ENCODE peak calls at places on chromosomes 7 and 10, in four cellular contexts. F, Z, I and G are unnamed samples.

GRCh38 chr10:113099431-113100298 is 149.6 kb downstream of the TCF7L2 start:
- DNase-seq in Z (no peak), F (no peak), I (no peak), G (no peak)

GRCh38 chr7:80900583-80901576 is 18.0 kb downstream of the SEMA3C start:
- DNase-seq in I (no peak), Z (no peak), F (no peak), G (no peak)

GRCh38 chr10:127485153-127485857 is 63.8 kb upstream of the NPS start:
- DNase-seq in F (no peak), Z (no peak), I (no peak), G (no peak)

GRCh38 chr10:104099274-104099673 is 13.6 kb upstream of the COL17A1 start:
- DNase-seq in Z (no peak), F (no peak), I (no peak), G (no peak)

GRCh38 chr7:30348083-30348560 is 63.7 kb downstream of the ZNRF2 start:
- DNase-seq in Z (peak; percentile 60), F (peak; percentile 75), I (peak; percentile 30), G (peak; percentile 64)

GRCh38 chr7:152968003-152968402 is 208.5 kb downstream of the ACTR3B start:
- DNase-seq in F (no peak), I (no peak), Z (no peak), G (no peak)

GRCh38 chr10:54800677-54801480 is at the start of gene PCDH15:
- DNase-seq in Z (no peak), F (no peak), I (peak; percentile 14), G (peak; percentile 22)

GRCh38 chr7:116969371-116969902 is 16.1 kb downstream of the ST7 start:
- DNase-seq in Z (no peak), F (no peak), I (no peak), G (no peak)

GRCh38 chr7:148473694-148474222 is 116.8 kb upstream of the C7orf33 start:
- DNase-seq in F (no peak), I (no peak), Z (no peak), G (no peak)

GRCh38 chr10:71086439-71087080 is 125.8 kb upstream of the UNC5B start:
- DNase-seq in I (no peak), F (no peak), Z (peak; percentile 6), G (no peak)

GRCh38 chr10:92677708-92678107 is 12.0 kb upstream of the HHEX start:
- DNase-seq in Z (no peak), I (no peak), F (no peak), G (no peak)

GRCh38 chr10:73493781-73494180 is 2.0 kb downstream of the PPP3CB start:
- DNase-seq in Z (no peak), F (no peak), I (no peak), G (no peak)

GRCh38 chr7:151409555-151410404 is at the start of gene WDR86:
- DNase-seq in Z (no peak), F (no peak), I (no peak), G (no peak)

GRCh38 chr10:133079836-133080682 is 7.7 kb upstream of the ADGRA1 start:
- DNase-seq in I (no peak), F (no peak), Z (peak; percentile 12), G (no peak)

GRCh38 chr7:114864278-114864677 is 57.6 kb upstream of the MDFIC start:
- DNase-seq in F (no peak), Z (no peak), I (no peak), G (no peak)

GRCh38 chr7:114860196-114860595 is 61.7 kb upstream of the MDFIC start:
- DNase-seq in I (no peak), Z (no peak), F (no peak), G (no peak)

GRCh38 chr7:114862406-114862805 is 59.5 kb upstream of the MDFIC start:
- DNase-seq in Z (no peak), F (no peak), I (no peak), G (no peak)

DNA sequence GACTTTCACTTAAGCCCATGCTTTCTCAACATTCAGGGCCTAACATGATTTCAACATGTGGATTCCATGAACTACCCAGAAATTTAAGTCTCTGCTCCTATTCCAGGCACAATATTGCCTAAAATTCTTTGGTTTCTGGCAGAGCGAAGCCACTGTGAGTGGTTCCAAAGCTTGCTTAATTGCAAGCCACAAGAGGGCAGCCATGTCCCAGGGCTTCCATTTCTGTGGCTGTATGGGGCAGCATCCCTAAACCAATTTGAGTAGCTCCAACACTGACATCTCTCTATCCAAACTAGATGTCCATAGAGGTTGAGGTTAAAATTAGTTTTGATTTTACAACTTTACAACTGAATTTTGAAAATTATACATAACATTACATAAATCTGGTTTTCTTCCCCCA is 56.3 kb upstream of the MDFIC start:
- DNase-seq in I (peak; percentile 8), Z (no peak), F (peak; percentile 46), G (peak; percentile 41)
- TF ChIP-seq SIN3A in I (no peak), Z (no peak), F (no peak), G (no peak)

GRCh38 chr7:96093435-96093834 is 228.5 kb downstream of the SLC25A13 start:
- DNase-seq in Z (no peak), F (no peak), I (no peak), G (no peak)

DNA sequence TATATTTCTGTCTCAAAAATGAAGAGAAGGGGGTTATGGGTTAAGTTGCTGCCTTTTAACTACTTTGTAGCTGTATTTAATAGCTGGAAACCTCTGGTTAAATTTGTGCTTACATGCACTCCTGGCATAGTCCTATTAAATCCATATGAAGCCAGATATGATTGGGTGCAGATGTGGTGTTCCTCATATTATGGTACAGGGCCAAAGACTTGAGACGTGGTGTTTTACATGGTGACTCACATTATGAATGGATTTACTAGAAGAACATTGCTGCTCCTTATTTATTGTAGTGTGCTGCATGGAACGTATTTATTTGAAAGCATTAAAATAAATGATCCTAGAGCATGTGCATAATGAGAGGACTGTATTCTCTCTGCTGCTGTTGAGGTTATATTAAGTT is 224.1 kb downstream of the SLC25A13 start:
- DNase-seq in I (no peak), Z (no peak), F (no peak), G (no peak)
- TF ChIP-seq TCF7L2 in I (no peak), Z (no peak), F (no peak), G (no peak)

GRCh38 chr7:155811895-155812761 is at the start of gene SHH:
- DNase-seq in Z (no peak), F (no peak), I (no peak), G (no peak)
- TF ChIP-seq REST in Z (no peak), F (no peak), I (no peak), G (no peak)

GRCh38 chr10:131186547-131187253 is 124.8 kb downstream of the TCERG1L start:
- DNase-seq in I (no peak), F (no peak), Z (no peak), G (no peak)
- TF ChIP-seq SIN3A in I (no peak), F (no peak), Z (no peak), G (no peak)

GRCh38 chr10:43050011-43050410 is 26.9 kb upstream of the RET start:
- DNase-seq in I (no peak), F (no peak), Z (no peak), G (no peak)

GRCh38 chr10:43046288-43046991 is 30.4 kb upstream of the RET start:
- DNase-seq in I (no peak), F (no peak), Z (no peak), G (no peak)

GRCh38 chr10:43048301-43049051 is 28.4 kb upstream of the RET start:
- DNase-seq in Z (no peak), I (no peak), F (no peak), G (no peak)

GRCh38 chr10:43047288-43047970 is 29.4 kb upstream of the RET start:
- DNase-seq in Z (no peak), I (no peak), F (no peak), G (no peak)

GRCh38 chr10:43049081-43049551 is 27.8 kb upstream of the RET start:
- DNase-seq in I (no peak), Z (no peak), F (no peak), G (no peak)
- TF ChIP-seq TCF7L2 in I (no peak), Z (no peak), F (no peak), G (no peak)

GRCh38 chr7:106659963-106660861 is 746 bp downstream of the CCDC71L start:
- DNase-seq in I (no peak), F (peak; percentile 75), Z (peak; percentile 90), G (peak; percentile 55)

GRCh38 chr7:106664343-106664742 is 3.4 kb upstream of the CCDC71L start:
- DNase-seq in F (no peak), Z (no peak), I (no peak), G (no peak)

GRCh38 chr7:106659369-106659962 is 1.5 kb downstream of the CCDC71L start:
- DNase-seq in Z (no peak), F (no peak), I (no peak), G (no peak)

GRCh38 chr7:106658504-106659368 is 2.2 kb downstream of the CCDC71L start:
- DNase-seq in F (no peak), Z (no peak), I (no peak), G (no peak)

GRCh38 chr7:106660862-106661720 is at the start of gene CCDC71L:
- DNase-seq in I (no peak), F (peak; percentile 75), Z (peak; percentile 99), G (peak; percentile 56)
- TF ChIP-seq REST in I (no peak), F (no peak), Z (peak; percentile 86), G (no peak)

DNA sequence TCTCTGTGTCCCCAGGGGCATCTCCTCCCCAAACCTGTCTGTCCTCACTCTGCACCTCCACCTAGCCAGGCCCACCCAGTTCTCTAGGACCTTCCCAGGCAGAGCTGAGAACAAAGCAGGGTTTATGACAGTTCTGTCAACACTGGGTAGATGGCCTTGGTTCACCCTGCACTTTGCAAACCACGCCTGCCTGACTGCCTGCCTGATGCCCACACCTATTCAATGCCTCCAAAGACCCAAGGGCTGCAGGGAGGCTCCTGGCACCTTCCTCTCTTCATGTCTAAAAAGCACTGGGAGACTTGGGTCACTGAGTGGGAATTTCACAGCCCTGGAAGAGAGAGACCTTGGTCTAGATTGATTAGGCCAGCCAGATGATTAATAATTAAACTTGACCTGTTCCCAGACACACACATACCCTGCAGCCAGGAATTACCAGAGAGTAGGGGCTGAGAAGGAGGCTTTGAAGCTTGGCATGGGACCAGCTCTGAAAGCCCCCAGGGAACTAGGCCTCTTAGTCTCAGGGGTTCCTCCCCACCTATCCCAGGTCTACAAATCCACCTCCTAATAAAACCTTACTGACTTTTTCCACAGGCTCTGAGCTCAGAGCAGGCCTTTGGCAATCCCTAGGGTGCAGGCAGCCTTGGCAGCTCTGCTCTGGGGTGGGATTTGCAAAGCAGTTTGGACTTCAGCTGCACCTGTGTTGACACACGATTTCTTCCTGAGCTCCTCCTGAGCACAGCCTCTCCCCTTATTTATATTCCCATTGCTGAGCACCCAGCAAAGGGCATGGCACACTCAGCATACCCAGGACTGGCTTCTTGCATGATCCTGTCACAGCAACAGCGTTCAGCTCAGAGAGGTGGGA is 25.7 kb upstream of the PDCD4 start:
- DNase-seq in Z (no peak), I (peak; percentile 91), F (no peak), G (no peak)
- TF ChIP-seq SIN3A in Z (no peak), I (no peak), F (no peak), G (no peak)

DNA sequence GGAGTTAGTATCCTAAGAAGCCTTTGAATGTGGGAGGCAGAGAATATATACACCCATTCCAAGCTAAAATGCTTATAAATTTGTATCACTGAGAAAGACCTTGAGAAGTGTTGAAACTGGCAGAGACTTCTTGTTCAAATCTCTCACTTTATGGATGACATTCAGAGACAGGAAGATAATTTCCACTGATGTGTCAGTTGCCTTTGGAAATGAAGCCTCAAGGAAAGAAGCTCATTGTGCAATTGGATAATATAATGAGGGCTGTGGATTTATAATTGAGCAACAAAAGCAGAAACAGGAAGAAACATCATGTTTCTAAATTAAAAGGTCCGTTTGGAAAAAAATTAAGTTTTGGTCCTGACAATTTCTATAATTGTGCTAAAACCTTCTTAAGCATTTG is 789.9 kb upstream of the IGFBP3 start:
- DNase-seq in Z (no peak), I (no peak), F (no peak), G (no peak)
- TF ChIP-seq TCF7L2 in Z (no peak), I (no peak), F (no peak), G (no peak)